ENCODE peak calls at places on chromosomes 2 and 18, in eight cellular contexts. C is mucosa of descending colon; Q is OCI-LY7; X is hepatocyte; Z is PC-3; G is pancreas; S is CD4-positive, alpha-beta memory T cell; V is right lobe of liver. K is an unnamed sample.

GRCh38 chr2:231124833-231125232 is at the start of gene HTR2B:
- DNase-seq in Z (no peak), V (no peak), X (no peak), S (no peak), G (no peak), Q (no peak), C (no peak), K (no peak)

GRCh38 chr18:58615150-58616132 is 13.4 kb downstream of the ALPK2 start:
- DNase-seq in Z (peak; percentile 38), V (no peak), X (no peak), Q (no peak), S (peak; percentile 64), G (no peak), C (no peak), K (no peak)

GRCh38 chr18:57353137-57353939 is 981 bp downstream of the ST8SIA3 start:
- DNase-seq in Q (no peak), C (no peak), X (peak; percentile 19), V (no peak), S (no peak), G (peak; percentile 75), Z (no peak), K (no peak)

GRCh38 chr2:178082646-178083045 is 10.1 kb upstream of the PDE11A start:
- DNase-seq in G (no peak), Q (no peak), Z (no peak), V (no peak), X (no peak), S (no peak), C (no peak), K (no peak)

GRCh38 chr18:57087985-57088384 is 58.9 kb upstream of the BOD1L2 start:
- DNase-seq in S (no peak), G (no peak), Q (no peak), X (peak; percentile 31), V (no peak), C (peak; percentile 55), Z (peak; percentile 28), K (peak; percentile 6)

GRCh38 chr2:241598487-241598886 is 38.5 kb downstream of the THAP4 start:
- DNase-seq in S (no peak), Z (peak; percentile 46), X (no peak), G (no peak), Q (peak; percentile 10), C (no peak), V (no peak), K (peak; percentile 27)

GRCh38 chr2:135149251-135149650 is 97.2 kb downstream of the RAB3GAP1 start:
- DNase-seq in S (no peak), Z (peak; percentile 20), X (no peak), C (no peak), G (no peak), V (no peak), Q (no peak), K (no peak)

GRCh38 chr2:130378898-130379214 is 23.0 kb downstream of the PTPN18 start:
- DNase-seq in Q (no peak), C (no peak), X (no peak), S (no peak), G (no peak), Z (no peak), V (no peak), K (no peak)

GRCh38 chr2:127614731-127615130 is 31.2 kb upstream of the GPR17 start:
- DNase-seq in Z (peak; percentile 81), X (peak; percentile 2), C (no peak), Q (no peak), G (peak; percentile 6), S (no peak), V (no peak), K (no peak)

GRCh38 chr2:108586631-108587030 is 52.4 kb downstream of the LIMS1 start:
- DNase-seq in Q (no peak), V (no peak), S (no peak), C (no peak), G (no peak), Z (no peak), X (no peak), K (no peak)

GRCh38 chr2:68726608-68727367 is 7.8 kb upstream of the ARHGAP25 start:
- DNase-seq in Q (peak; percentile 94), G (no peak), X (no peak), Z (peak; percentile 42), S (peak; percentile 78), C (no peak), V (no peak), K (no peak)

GRCh38 chr18:49725809-49726514 is 87.4 kb downstream of the ACAA2 start:
- DNase-seq in G (no peak), V (no peak), C (peak; percentile 50), S (no peak), Q (no peak), X (peak; percentile 89), Z (peak; percentile 9), K (peak; percentile 91)

GRCh38 chr2:64857581-64858471 is 131.4 kb upstream of the SLC1A4 start:
- DNase-seq in X (peak; percentile 25), Q (no peak), S (no peak), C (peak; percentile 45), V (no peak), G (peak; percentile 43), Z (no peak), K (no peak)

GRCh38 chr18:79576686-79577351 is 102.8 kb upstream of the CTDP1 start:
- DNase-seq in C (peak; percentile 44), X (peak; percentile 73), Z (no peak), Q (no peak), S (no peak), G (peak; percentile 90), V (peak; percentile 49), K (no peak)

GRCh38 chr2:223549215-223549614 is 52.9 kb downstream of the SCG2 start:
- DNase-seq in V (no peak), Z (peak; percentile 98), S (no peak), Q (no peak), C (no peak), X (peak; percentile 42), G (no peak), K (peak; percentile 99)

GRCh38 chr2:234495801-234496441 is 960 bp downstream of the ARL4C start:
- DNase-seq in S (no peak), X (peak; percentile 35), G (peak; percentile 80), Q (peak; percentile 49), Z (peak; percentile 24), C (peak; percentile 57), V (no peak), K (no peak)

GRCh38 chr2:143948710-143949109 is 571.2 kb downstream of the ZEB2 start:
- DNase-seq in S (no peak), G (no peak), X (no peak), Q (no peak), V (no peak), C (no peak), Z (no peak), K (no peak)

GRCh38 chr2:143946436-143947385 is 573.2 kb downstream of the ZEB2 start:
- DNase-seq in Z (no peak), V (no peak), Q (no peak), S (no peak), C (no peak), X (no peak), G (no peak), K (no peak)

GRCh38 chr2:143953386-143953785 is 566.5 kb downstream of the ZEB2 start:
- DNase-seq in C (no peak), X (no peak), G (no peak), V (no peak), Z (no peak), Q (no peak), S (no peak), K (no peak)

GRCh38 chr2:143950675-143951074 is 569.2 kb downstream of the ZEB2 start:
- DNase-seq in S (no peak), C (no peak), G (no peak), Z (peak; percentile 29), Q (no peak), X (no peak), V (no peak), K (no peak)

DNA sequence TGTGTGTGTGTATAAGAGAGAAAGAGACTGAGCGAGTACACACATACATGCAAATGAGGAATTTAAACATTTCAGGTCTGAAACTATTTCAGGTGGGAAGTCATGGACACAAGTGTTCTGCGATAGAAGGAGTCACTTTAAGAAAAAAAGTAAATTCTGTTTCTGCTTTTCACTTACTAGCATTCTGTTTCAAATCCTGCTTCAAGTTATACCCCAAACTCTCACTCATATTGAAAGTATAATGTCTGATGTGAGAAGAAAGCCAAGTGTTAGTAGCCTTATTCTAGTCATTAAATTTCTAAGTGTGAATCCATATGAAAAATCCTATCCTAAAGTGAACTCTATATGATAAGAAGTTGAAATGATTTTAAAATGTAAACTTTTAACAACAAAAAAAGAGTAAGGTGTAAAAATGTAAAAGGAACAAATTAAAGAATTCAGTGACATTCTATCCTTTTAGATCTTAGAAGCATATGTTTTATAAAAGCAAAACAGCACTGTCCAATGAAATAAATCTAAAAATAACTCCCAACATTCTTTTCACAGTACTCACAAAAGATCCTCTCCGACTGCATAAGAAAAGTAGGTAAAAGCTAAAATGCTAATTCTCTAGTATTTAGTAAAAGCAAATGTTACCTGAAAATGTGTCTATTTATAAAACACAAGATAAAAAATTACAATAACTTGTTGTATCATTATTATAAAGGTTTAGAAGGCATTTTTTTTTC is 570.6 kb downstream of the ZEB2 start:
- DNase-seq in Q (no peak), V (no peak), S (no peak), C (no peak), X (no peak), G (no peak), Z (no peak), K (no peak)
- H3K4me1 ChIP-seq in Q (no peaks in the 10 kb centered on the region), V (no peaks in the 10 kb centered on the region), S (no peaks in the 10 kb centered on the region), C (no peaks in the 10 kb centered on the region), X (peaks cover 17% of the 10 kb centered on the region), G (peaks cover 8% of the 10 kb centered on the region), Z (peaks cover 19% of the 10 kb centered on the region), K (no peaks in the 10 kb centered on the region)

GRCh38 chr2:21067863-21068537 is 24.1 kb upstream of the APOB start:
- DNase-seq in V (no peak), Q (no peak), G (no peak), C (no peak), X (no peak), Z (no peak), S (no peak), K (no peak)
- H3K4me1 ChIP-seq in V (peaks cover 16% of the 10 kb centered on the region), Q (no peaks in the 10 kb centered on the region), G (no peaks in the 10 kb centered on the region), C (no peaks in the 10 kb centered on the region), X (peaks cover 4% of the 10 kb centered on the region), Z (no peaks in the 10 kb centered on the region), S (no peaks in the 10 kb centered on the region), K (no peaks in the 10 kb centered on the region)

DNA sequence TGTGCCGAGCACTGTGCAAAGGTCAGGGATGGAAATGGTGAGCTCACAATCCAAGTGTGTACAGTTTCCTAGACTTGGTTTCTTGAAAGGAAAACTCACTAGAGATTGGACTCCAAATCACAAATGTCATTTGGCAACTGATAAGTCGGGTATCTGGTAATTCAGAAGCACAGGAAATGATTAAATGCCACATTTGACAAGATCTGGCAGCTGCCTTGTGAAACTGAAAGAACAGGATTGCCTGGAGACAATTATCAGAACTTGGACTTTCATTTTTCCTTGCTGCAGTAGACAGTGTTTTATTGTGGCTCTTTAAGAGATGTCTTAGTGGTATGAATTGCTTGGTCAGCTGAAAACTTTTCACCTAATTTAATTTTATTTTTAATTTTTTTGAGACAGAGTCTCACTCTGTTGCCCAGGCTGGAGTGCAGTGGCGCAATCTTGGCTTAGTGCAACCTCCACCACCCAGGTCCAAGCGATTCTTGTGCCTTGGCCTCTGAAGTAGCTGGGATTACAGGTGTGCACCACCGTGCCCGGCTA is 19.2 kb downstream of the ITGA6 start:
- DNase-seq in X (no peak), V (no peak), Z (peak; percentile 53), G (no peak), Q (no peak), S (no peak), C (no peak), K (no peak)
- H3K4me1 ChIP-seq in X (no peaks in the 10 kb centered on the region), V (no peaks in the 10 kb centered on the region), Z (peaks cover 67% of the 10 kb centered on the region), G (peaks cover 28% of the 10 kb centered on the region), Q (no peaks in the 10 kb centered on the region), S (peaks cover 73% of the 10 kb centered on the region), C (peaks cover 58% of the 10 kb centered on the region), K (peaks cover 70% of the 10 kb centered on the region)

GRCh38 chr2:112703684-112704083 is 17.1 kb upstream of the NT5DC4 start:
- DNase-seq in G (no peak), Z (no peak), X (no peak), Q (no peak), V (no peak), S (no peak), C (no peak), K (no peak)
- H3K4me1 ChIP-seq in G (no peaks in the 10 kb centered on the region), Z (peaks cover 10% of the 10 kb centered on the region), X (no peaks in the 10 kb centered on the region), Q (peaks cover 12% of the 10 kb centered on the region), V (no peaks in the 10 kb centered on the region), S (peaks cover 34% of the 10 kb centered on the region), C (no peaks in the 10 kb centered on the region), K (no peaks in the 10 kb centered on the region)